ENCODE peak calls at places on chromosomes 6 and 20, in seven cellular contexts. V is NCI-H774; Z is A172; W is tibial nerve; T is activated naive CD4-positive, alpha-beta T cell; P is iPS-NIHi11; X is left ventricle myocardium inferior. S is an unnamed sample.

GRCh38 chr20:24783631-24784492 is 165.2 kb upstream of the CST7 start:
- DNase-seq in P (peak), V (no peak), Z (no peak), W (no peak), X (no peak), T (no peak), S (no peak)

GRCh38 chr20:45372646-45373352 is 5.3 kb downstream of the TP53TG5 start:
- DNase-seq in V (no peak), T (no peak), Z (no peak), P (peak), X (no peak), W (no peak), S (peak)

GRCh38 chr6:77650098-77650663 is 2.7 kb upstream of the MEI4 start:
- DNase-seq in P (peak), W (no peak), Z (no peak), X (peak), T (no peak), V (peak), S (peak)

GRCh38 chr20:21157006-21157405 is 31.1 kb downstream of the KIZ start:
- DNase-seq in P (no peak), V (no peak), W (no peak), Z (no peak), X (no peak), T (no peak), S (no peak)

GRCh38 chr6:156828280-156828703 is 51.1 kb downstream of the ARID1B start:
- DNase-seq in P (no peak), V (no peak), W (no peak), X (no peak), T (no peak), Z (peak), S (peak)

GRCh38 chr6:51462896-51463679 is 624.3 kb downstream of the PKHD1 start:
- DNase-seq in V (no peak), Z (no peak), P (no peak), X (no peak), W (no peak), T (no peak), S (no peak)

GRCh38 chr20:20759132-20759531 is 46.7 kb upstream of the RALGAPA2 start:
- DNase-seq in X (no peak), W (no peak), V (peak), P (no peak), T (no peak), Z (no peak), S (no peak)

GRCh38 chr20:64063389-64064144 is 569 bp downstream of the TCEA2 start:
- DNase-seq in Z (no peak), P (no peak), T (no peak), W (no peak), V (no peak), X (no peak), S (no peak)

GRCh38 chr20:49560646-49561045 is 7.3 kb downstream of the PTGIS start:
- DNase-seq in W (no peak), P (no peak), X (no peak), T (no peak), Z (no peak), V (no peak), S (no peak)

GRCh38 chr6:6803180-6803978 is 214.9 kb downstream of the LY86 start:
- DNase-seq in Z (no peak), V (no peak), T (no peak), W (no peak), X (no peak), P (peak), S (no peak)

GRCh38 chr6:165571721-165572132 is 91.3 kb downstream of the PDE10A start:
- DNase-seq in V (no peak), X (no peak), T (no peak), P (no peak), W (no peak), Z (no peak), S (no peak)